ENCODE peak calls at places on chromosomes 1 and 21, in seven cellular contexts. N, F, O, S, E, J and D are unnamed samples.

GRCh38 chr1:24483441-24483840 is 19.2 kb upstream of the RCAN3 start:
- DNase-seq in N (no peak), F (no peak), O (no peak), S (no peak), E (no peak), J (peak; percentile 40), D (no peak)

GRCh38 chr1:88923224-88923623 is 31.9 kb upstream of the GTF2B start:
- DNase-seq in N (no peak), F (no peak), O (no peak), S (no peak), E (no peak), J (no peak), D (no peak)

GRCh38 chr1:2894381-2895041 is 93.0 kb upstream of the TTC34 start:
- DNase-seq in N (no peak), F (no peak), O (no peak), S (no peak), E (no peak), J (peak; percentile 38), D (no peak)

GRCh38 chr1:205594846-205595245 is 37.0 kb downstream of the ELK4 start:
- DNase-seq in N (no peak), F (no peak), O (no peak), S (no peak), E (no peak), J (no peak), D (no peak)

GRCh38 chr1:14682941-14683340 is 84.5 kb downstream of the KAZN start:
- DNase-seq in N (no peak), F (no peak), O (no peak), S (no peak), E (no peak), J (no peak), D (no peak)

GRCh38 chr1:110515896-110516295 is 3.1 kb downstream of the KCNA10 start:
- DNase-seq in N (no peak), F (no peak), O (no peak), S (no peak), E (no peak), J (no peak), D (no peak)

GRCh38 chr1:109498161-109498801 is 4.4 kb downstream of the CYB561D1 start:
- DNase-seq in N (no peak), F (no peak), O (peak; percentile 31), S (no peak), E (peak; percentile 80), J (peak; percentile 44), D (no peak)

GRCh38 chr21:44334637-44335030 is 4.6 kb downstream of the CFAP410 start:
- DNase-seq in N (no peak), F (no peak), O (no peak), S (no peak), E (no peak), J (no peak), D (no peak)

GRCh38 chr1:9426291-9426711 is 113.0 kb upstream of the SLC25A33 start:
- DNase-seq in N (no peak), F (peak; percentile 81), O (no peak), S (no peak), E (no peak), J (peak; percentile 77), D (peak; percentile 83)

GRCh38 chr1:67367370-67368345 is 60.0 kb downstream of the IL12RB2 start:
- DNase-seq in N (no peak), F (no peak), O (peak; percentile 39), S (peak; percentile 55), E (no peak), J (no peak), D (no peak)

GRCh38 chr1:228727682-228728171 is 7.6 kb upstream of the RHOU start:
- DNase-seq in N (no peak), F (no peak), O (peak; percentile 39), S (no peak), E (no peak), J (no peak), D (no peak)

GRCh38 chr21:17590443-17590842 is 22.3 kb downstream of the BTG3 start:
- DNase-seq in N (no peak), F (no peak), O (peak; percentile 78), S (no peak), E (no peak), J (no peak), D (no peak)

GRCh38 chr1:203663820-203664219 is 37.2 kb downstream of the ATP2B4 start:
- DNase-seq in N (no peak), F (no peak), O (no peak), S (no peak), E (no peak), J (no peak), D (no peak)

GRCh38 chr21:42515708-42516502 is 2.3 kb downstream of the SLC37A1 start:
- DNase-seq in N (peak; percentile 82), F (peak; percentile 4), O (no peak), S (no peak), E (no peak), J (no peak), D (no peak)

GRCh38 chr21:31961704-31962103 is 88.9 kb downstream of the HUNK start:
- DNase-seq in N (no peak), F (no peak), O (no peak), S (no peak), E (no peak), J (no peak), D (no peak)

GRCh38 chr1:186033744-186034345 is 299.7 kb downstream of the HMCN1 start:
- DNase-seq in N (no peak), F (no peak), O (peak; percentile 40), S (peak; percentile 38), E (no peak), J (no peak), D (no peak)

GRCh38 chr1:230913496-230913895 is 45.2 kb upstream of the C1orf198 start:
- DNase-seq in N (no peak), F (no peak), O (peak; percentile 68), S (no peak), E (no peak), J (no peak), D (no peak)

GRCh38 chr1:230919201-230919600 is 50.9 kb upstream of the C1orf198 start:
- DNase-seq in N (no peak), F (no peak), O (no peak), S (no peak), E (no peak), J (no peak), D (no peak)

GRCh38 chr1:230916607-230917283 is 48.4 kb upstream of the C1orf198 start:
- DNase-seq in N (no peak), F (no peak), O (no peak), S (no peak), E (no peak), J (no peak), D (no peak)

GRCh38 chr1:230917284-230918135 is 49.2 kb upstream of the C1orf198 start:
- DNase-seq in N (peak; percentile 80), F (peak; percentile 68), O (peak; percentile 77), S (peak; percentile 61), E (peak; percentile 86), J (peak; percentile 82), D (peak; percentile 60)

DNA sequence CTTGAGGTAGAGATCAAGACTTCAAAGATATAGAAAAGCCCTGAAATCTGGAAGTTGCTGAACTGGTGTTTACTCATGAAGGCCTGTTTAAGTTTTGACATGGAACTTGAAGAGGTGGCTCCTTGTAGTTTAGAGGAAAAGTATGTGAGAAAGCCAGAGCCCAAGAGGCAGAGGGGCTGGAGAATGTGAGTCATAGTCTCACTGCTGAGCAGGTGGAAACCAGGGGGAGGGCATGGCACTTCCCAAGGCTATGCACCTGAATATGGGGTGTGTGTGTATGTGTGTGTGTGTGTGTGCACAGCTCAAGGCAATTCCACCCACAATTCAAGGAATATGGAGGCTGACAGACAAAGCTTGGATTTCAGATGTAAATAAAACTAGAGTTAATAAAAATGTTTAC is 46.8 kb upstream of the C1orf198 start:
- DNase-seq in N (no peak), F (no peak), O (no peak), S (no peak), E (no peak), J (no peak), D (no peak)
- TF ChIP-seq CTCF in N (no peak), F (no peak), O (no peak), S (no peak), E (no peak), J (no peak), D (no peak)

GRCh38 chr1:115040501-115040900 is 10.9 kb downstream of the TSHB start:
- DNase-seq in N (no peak), F (no peak), O (no peak), S (no peak), E (no peak), J (no peak), D (no peak)
- TF ChIP-seq CTCF in N (no peak), F (no peak), O (no peak), S (no peak), E (no peak), J (no peak), D (no peak)

GRCh38 chr1:6080469-6080868 is 34.8 kb downstream of the KCNAB2 start:
- DNase-seq in N (no peak), F (no peak), O (no peak), S (peak; percentile 49), E (no peak), J (no peak), D (no peak)
- TF ChIP-seq CTCF in N (no peak), F (no peak), O (no peak), S (peak; percentile 42), E (no peak), J (no peak), D (no peak)

GRCh38 chr1:209784276-209785169 is at the start of gene C1orf74:
- DNase-seq in N (peak; percentile 99), F (peak; percentile 93), O (peak; percentile 97), S (peak; percentile 99), E (peak; percentile 100), J (peak; percentile 100), D (peak; percentile 98)
- TF ChIP-seq CTCF in N (no peak), F (no peak), O (no peak), S (no peak), E (no peak), J (no peak), D (no peak)